ENCODE peak calls at places on chromosome 5, in four cellular contexts. A is stimulated activated CD4-positive, alpha-beta T cell treated with anti-CD3 and anti-CD28 coated beads, Interleukin-12 subunit alpha, Interleukin-12 subunit beta, amount 100 ng/mL, for 48 hours; E is CD8-positive, alpha-beta memory T cell; H is AML-193. T is an unnamed sample.

GRCh38 chr5:22505891-22506290 is 347.3 kb downstream of the CDH12 start:
- DNase-seq in A (no peak), E (no peak), H (no peak), T (no peak)

GRCh38 chr5:2686725-2687124 is 64.8 kb downstream of the IRX2 start:
- DNase-seq in A (no peak), E (no peak), H (no peak), T (no peak)

GRCh38 chr5:114148253-114148652 is 213.6 kb upstream of the KCNN2 start:
- DNase-seq in A (no peak), E (no peak), H (no peak), T (no peak)

GRCh38 chr5:160434022-160434531 is 12.4 kb downstream of the PTTG1 start:
- DNase-seq in A (no peak), E (no peak), H (no peak), T (no peak)

GRCh38 chr5:174305241-174305681 is 259.8 kb downstream of the NSG2 start:
- DNase-seq in A (no peak), E (no peak), H (no peak), T (no peak)

GRCh38 chr5:159510282-159510681 is 180.0 kb upstream of the IL12B start:
- DNase-seq in A (no peak), E (no peak), H (no peak), T (no peak)

GRCh38 chr5:124661317-124662141 is 84.9 kb downstream of the ZNF608 start:
- DNase-seq in A (no peak), E (no peak), H (no peak), T (no peak)

GRCh38 chr5:102314328-102314727 is 18.2 kb upstream of the SLCO4C1 start:
- DNase-seq in A (no peak), E (no peak), H (no peak), T (no peak)

GRCh38 chr5:32531885-32532520 is 53.4 kb upstream of the SUB1 start:
- DNase-seq in A (peak; percentile 44), E (peak; percentile 74), H (no peak), T (no peak)

GRCh38 chr5:68149189-68149588 is 66.4 kb upstream of the PIK3R1 start:
- DNase-seq in A (no peak), E (no peak), H (no peak), T (no peak)

GRCh38 chr5:178429156-178429468 is 161.1 kb downstream of the COL23A1 start:
- DNase-seq in A (no peak), E (no peak), H (no peak), T (no peak)

GRCh38 chr5:94903719-94904118 is 285.2 kb downstream of the SLF1 start:
- DNase-seq in A (no peak), E (no peak), H (no peak), T (no peak)

GRCh38 chr5:154076240-154076922 is 37.6 kb downstream of the MFAP3 start:
- DNase-seq in A (no peak), E (no peak), H (no peak), T (no peak)

GRCh38 chr5:60668715-60669304 is 31.2 kb downstream of the DEPDC1B start:
- DNase-seq in A (peak; percentile 19), E (no peak), H (peak; percentile 49), T (no peak)

GRCh38 chr5:10538789-10539684 is 24.8 kb upstream of the ANKRD33B start:
- DNase-seq in A (no peak), E (no peak), H (no peak), T (no peak)

GRCh38 chr5:177495243-177496060 is 2.0 kb downstream of the PDLIM7 start:
- DNase-seq in A (no peak), E (no peak), H (no peak), T (no peak)

GRCh38 chr5:117189772-117190171 is 615.1 kb upstream of the SEMA6A start:
- DNase-seq in A (no peak), E (no peak), H (no peak), T (no peak)